ENCODE peak calls at places on chromosome 13, in five cellular contexts. K is NCI-H1417, F is esophagus squamous epithelium, Y is memory B cell, J is EL. R is an unnamed sample.

GRCh38 chr13:50104493-50104892 is 89.2 kb downstream of the KCNRG start:
- DNase-seq in F (no peak), J (no peak), Y (no peak), K (no peak), R (no peak)

GRCh38 chr13:80126382-80127068 is 214.4 kb downstream of the SPRY2 start:
- DNase-seq in K (no peak), F (no peak), J (no peak), Y (no peak), R (no peak)

GRCh38 chr13:81726037-81726726 is 1385.3 kb upstream of the SPRY2 start:
- DNase-seq in K (no peak), J (no peak), F (no peak), Y (no peak), R (no peak)

GRCh38 chr13:105441406-105441805 is 1094.1 kb downstream of the EFNB2 start:
- DNase-seq in K (no peak), Y (no peak), J (peak; percentile 3), F (no peak), R (no peak)

GRCh38 chr13:60441761-60442160 is 44.7 kb downstream of the TDRD3 start:
- DNase-seq in J (no peak), F (no peak), K (no peak), Y (no peak), R (peak; percentile 80)

GRCh38 chr13:93235258-93236015 is 8.8 kb downstream of the GPC6 start:
- DNase-seq in J (peak; percentile 37), Y (no peak), K (no peak), F (no peak), R (peak; percentile 62)

GRCh38 chr13:36764957-36765356 is 54.1 kb upstream of the RFXAP start:
- DNase-seq in Y (no peak), K (no peak), J (peak; percentile 8), F (no peak), R (peak; percentile 3)

GRCh38 chr13:108734676-108735075 is 105.3 kb downstream of the MYO16 start:
- DNase-seq in K (no peak), Y (no peak), J (no peak), F (no peak), R (no peak)

GRCh38 chr13:59584902-59585670 is 578.6 kb downstream of the DIAPH3 start:
- DNase-seq in F (no peak), K (no peak), J (no peak), Y (no peak), R (no peak)

GRCh38 chr13:72304121-72304745 is 423.2 kb downstream of the MZT1 start:
- DNase-seq in F (no peak), J (peak; percentile 38), Y (no peak), K (no peak), R (no peak)

GRCh38 chr13:102401305-102401704 is 543 bp downstream of the FGF14 start:
- DNase-seq in J (no peak), F (no peak), K (no peak), Y (no peak), R (peak; percentile 77)

R was measured in NCI-H69.